ENCODE peak calls at places on chromosomes 7 and 10, in four cellular contexts. L is testis, W is adrenal gland, N is tibial artery. U is an unnamed sample.
A peak's percentile ranks its signal among the peaks of the same experiment; 100 is the strongest.

GRCh38 chr10:110209399-110209925 is 2.1 kb downstream of the MXI1 start:
- DNase-seq in N (no peak), L (peak; percentile 65), W (peak; percentile 86), U (peak; percentile 46)

GRCh38 chr7:135843214-135843613 is 94.6 kb upstream of the FAM180A start:
- DNase-seq in N (no peak), L (no peak), W (no peak), U (no peak)

GRCh38 chr10:73892314-73893080 is 18.1 kb upstream of the CAMK2G start:
- DNase-seq in L (no peak), N (no peak), W (no peak), U (no peak)

GRCh38 chr10:27743736-27744477 is 1.7 kb downstream of the MKX start:
- DNase-seq in W (peak; percentile 33), L (no peak), N (peak; percentile 70), U (no peak)

GRCh38 chr7:108248821-108249220 is 118.7 kb upstream of the LAMB4 start:
- DNase-seq in L (no peak), N (no peak), W (no peak), U (no peak)

GRCh38 chr10:58967551-58968418 is 208.7 kb upstream of the PHYHIPL start:
- DNase-seq in L (peak; percentile 25), N (no peak), W (no peak), U (no peak)

GRCh38 chr7:127831312-127832212 is 179.6 kb downstream of the SND1 start:
- DNase-seq in L (no peak), W (no peak), N (no peak), U (no peak)

GRCh38 chr7:45921699-45922519 is 837 bp upstream of the IGFBP3 start:
- DNase-seq in N (peak; percentile 85), L (peak; percentile 80), W (peak; percentile 18), U (no peak)

GRCh38 chr7:117186631-117187030 is 136.2 kb downstream of the WNT2 start:
- DNase-seq in W (no peak), N (no peak), L (no peak), U (no peak)

GRCh38 chr10:130550952-130551674 is 414.9 kb downstream of the GLRX3 start:
- DNase-seq in W (no peak), L (no peak), N (no peak), U (no peak)

GRCh38 chr10:118564652-118565051 is 30.8 kb downstream of the PRLHR start:
- DNase-seq in L (no peak), W (no peak), N (no peak), U (no peak)

GRCh38 chr7:23206511-23206867 is 24.6 kb downstream of the NUP42 start:
- DNase-seq in W (no peak), N (no peak), L (no peak), U (no peak)

GRCh38 chr10:130387936-130388580 is 251.9 kb downstream of the GLRX3 start:
- DNase-seq in N (no peak), L (no peak), W (no peak), U (no peak)

GRCh38 chr7:120138497-120138896 is 134.5 kb upstream of the KCND2 start:
- DNase-seq in N (no peak), W (no peak), L (no peak), U (no peak)

GRCh38 chr10:14016011-14016536 is 314.6 kb downstream of the FRMD4A start:
- DNase-seq in W (peak; percentile 72), N (peak; percentile 75), L (no peak), U (peak; percentile 47)

GRCh38 chr7:116545411-116545993 is 20.7 kb downstream of the CAV1 start:
- DNase-seq in L (no peak), N (no peak), W (no peak), U (no peak)

GRCh38 chr7:92727755-92728154 is 108.6 kb downstream of the CDK6 start:
- DNase-seq in N (no peak), L (no peak), W (no peak), U (no peak)

GRCh38 chr10:71587941-71588573 is 131.5 kb downstream of the C10orf105 start:
- DNase-seq in W (no peak), L (no peak), N (no peak), U (no peak)

GRCh38 chr10:77692782-77693181 is 55.2 kb upstream of the KCNMA1 start:
- DNase-seq in N (no peak), L (no peak), W (no peak), U (no peak)

GRCh38 chr10:84291389-84291788 is 37.0 kb upstream of the CCSER2 start:
- DNase-seq in N (no peak), L (peak; percentile 36), W (peak; percentile 19), U (no peak)

DNA sequence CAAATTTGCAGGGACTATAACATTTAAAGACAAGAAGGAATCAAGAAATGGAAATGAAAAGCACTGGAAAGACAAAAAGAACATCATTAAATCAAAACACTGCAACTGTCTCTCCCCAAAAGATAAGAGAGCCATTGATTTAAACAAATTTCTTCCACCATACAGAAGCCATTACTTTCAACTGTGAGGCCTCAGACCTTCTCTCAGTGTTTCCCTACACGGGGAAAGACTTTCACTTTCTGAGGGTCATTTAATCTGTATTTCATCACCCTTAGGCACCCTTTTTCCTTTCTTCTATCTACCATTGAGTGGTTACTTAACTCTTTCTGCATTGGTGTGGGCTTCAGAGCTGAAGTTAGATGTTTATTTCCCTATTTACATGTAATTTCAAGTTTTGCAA is 47.5 kb downstream of the CCDC172 start:
- DNase-seq in W (no peak), N (no peak), L (no peak), U (no peak)
- H3K4me3 ChIP-seq in W (no peak overlapping the region), N (no peak overlapping the region), L (no peak overlapping the region), U (no peak overlapping the region)

DNA sequence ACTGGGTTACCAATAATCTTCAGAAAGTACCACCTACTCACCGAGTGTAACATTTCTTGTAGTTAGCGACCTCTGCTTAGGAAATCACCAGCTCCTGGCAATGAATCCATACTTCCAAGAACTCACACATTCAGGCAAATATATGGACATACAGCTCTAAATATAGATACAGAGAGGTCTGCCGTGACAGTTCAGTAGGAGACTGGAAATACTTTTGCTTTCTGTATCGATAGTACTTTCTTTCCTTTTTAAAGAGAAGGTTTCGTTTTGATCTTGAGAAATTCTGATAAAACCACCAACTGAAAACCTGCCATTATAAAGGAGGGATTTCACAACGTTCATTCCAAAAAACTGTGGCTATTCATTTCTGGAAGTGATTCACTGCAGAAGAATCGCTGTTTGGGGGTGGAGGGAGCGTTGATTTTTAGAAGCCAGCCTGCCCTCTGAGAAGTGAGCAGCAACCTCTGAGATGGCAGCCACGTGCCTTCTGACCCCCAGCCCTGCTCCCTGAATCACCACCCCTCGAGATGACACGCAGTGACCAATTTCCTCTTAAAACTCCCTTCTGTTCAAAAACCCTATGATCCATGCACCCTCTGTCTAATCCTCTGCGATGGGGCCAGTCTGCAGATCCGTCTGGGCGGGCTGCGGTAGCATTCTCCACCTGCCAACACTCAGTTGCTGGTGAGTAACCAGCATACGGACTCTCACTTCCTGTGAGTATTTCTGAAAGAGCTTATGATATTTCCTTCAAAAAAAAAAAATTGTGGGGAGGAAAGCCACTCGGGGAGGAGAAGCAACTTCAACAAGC is 179.1 kb upstream of the KLF14 start:
- DNase-seq in W (peak; percentile 86), N (peak; percentile 87), L (no peak), U (no peak)
- H3K4me1 ChIP-seq in W (peaks cover 51% of the 10 kb centered on the region), N (peaks cover 77% of the 10 kb centered on the region), L (peaks cover 46% of the 10 kb centered on the region), U (peaks cover 98% of the 10 kb centered on the region)

DNA sequence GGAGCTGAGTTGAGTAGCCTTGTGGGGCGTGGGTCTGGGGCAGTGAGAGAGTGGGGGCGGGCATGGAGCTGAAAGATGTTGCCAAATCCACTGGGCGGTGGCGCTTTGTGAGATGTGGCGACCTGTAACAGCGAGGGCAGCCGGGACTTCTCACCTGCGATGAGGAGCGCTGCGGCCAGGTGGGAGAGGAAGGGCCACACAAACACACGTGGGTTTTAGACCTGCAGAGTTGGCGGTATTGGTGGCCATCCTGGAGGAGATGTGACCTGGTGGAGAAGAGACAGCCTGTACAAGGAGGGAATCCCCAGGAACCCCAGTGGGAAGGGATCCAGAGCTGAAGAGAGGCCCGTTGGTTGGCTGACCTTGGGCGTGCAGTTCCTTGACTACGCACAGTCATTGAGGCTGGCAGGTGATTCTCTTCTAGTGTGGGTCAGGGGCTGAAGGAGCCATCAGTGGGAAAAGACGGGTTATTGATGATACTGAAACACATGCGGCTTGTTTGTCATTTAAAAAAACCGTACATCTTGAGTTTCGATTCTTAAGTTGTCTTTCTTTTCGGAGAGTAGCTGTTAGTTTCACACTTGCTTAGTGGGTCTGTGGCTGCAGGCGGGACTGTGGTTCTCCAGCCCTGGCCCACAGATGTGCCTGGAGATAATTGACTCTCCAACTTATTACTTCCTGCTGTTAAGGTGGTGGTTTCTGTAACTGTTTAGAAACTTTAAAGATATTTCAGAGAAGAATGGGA is 2.4 kb downstream of the CHST12 start:
- DNase-seq in N (no peak), W (peak; percentile 74), L (no peak), U (no peak)
- H3K4me3 ChIP-seq in N (no peak overlapping the region), W (no peak overlapping the region), L (no peak overlapping the region), U (no peak overlapping the region)

GRCh38 chr10:60778214-60778977 is at the start of gene CDK1:
- DNase-seq in W (peak; percentile 97), L (peak; percentile 97), N (peak; percentile 98), U (peak; percentile 95)

GRCh38 chr10:60777696-60778213 is 523 bp upstream of the CDK1 start:
- DNase-seq in L (no peak), W (no peak), N (no peak), U (no peak)

GRCh38 chr10:60778978-60779668 is 845 bp downstream of the CDK1 start:
- DNase-seq in L (no peak), N (no peak), W (no peak), U (no peak)

DNA sequence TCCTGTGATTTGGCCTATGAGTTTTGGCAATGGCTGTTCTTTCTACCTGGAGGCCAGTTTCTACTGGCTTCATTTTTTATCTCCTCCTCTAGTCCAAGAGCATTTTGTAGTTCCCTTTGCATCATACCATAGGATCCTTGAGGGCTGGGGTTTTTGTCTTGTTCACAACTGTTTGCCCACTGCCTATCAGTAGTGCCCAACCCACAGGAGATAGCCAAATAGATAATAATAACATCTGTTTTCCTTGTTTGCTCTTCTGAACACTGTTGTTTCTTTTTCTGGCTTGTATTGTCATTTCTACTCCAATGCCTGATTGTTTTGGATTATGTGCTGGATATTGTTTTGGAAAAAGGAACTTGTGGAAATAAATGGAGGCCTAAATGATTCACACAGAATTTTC is 3.4 kb downstream of the CDK1 start:
- DNase-seq in L (no peak), N (no peak), W (no peak), U (no peak)
- H3K4me1 ChIP-seq in L (peaks cover 5% of the 10 kb centered on the region), N (peaks cover 7% of the 10 kb centered on the region), W (peaks cover 4% of the 10 kb centered on the region), U (peaks cover 6% of the 10 kb centered on the region)

U was measured in gastrocnemius medialis.